ENCODE peak calls at places on chromosome 4, in four cellular contexts. I is HL-60, Q is GM12878, S is K562. X is an unnamed sample.

GRCh38 chr4:22474636-22475310 is 41.1 kb downstream of the ADGRA3 start:
- DNase-seq in I (no peak), Q (no peak), S (no peak), X (no peak)

GRCh38 chr4:52751349-52751911 is at the start of gene ERVMER34-1:
- DNase-seq in I (no peak), Q (no peak), S (peak), X (no peak)

GRCh38 chr4:37597019-37597418 is 89.2 kb downstream of the RELL1 start:
- DNase-seq in I (no peak), Q (no peak), S (no peak), X (no peak)

GRCh38 chr4:38424171-38424871 is 239.7 kb upstream of the KLF3 start:
- DNase-seq in I (no peak), Q (no peak), S (no peak), X (no peak)

GRCh38 chr4:47465008-47465407 is 1.5 kb upstream of the COMMD8 start:
- DNase-seq in I (peak), Q (peak), S (no peak), X (peak)

GRCh38 chr4:55183926-55184599 is 58.7 kb upstream of the KDR start:
- DNase-seq in I (no peak), Q (no peak), S (no peak), X (no peak)

GRCh38 chr4:152598454-152598853 is 62.6 kb upstream of the FBXW7 start:
- DNase-seq in I (no peak), Q (no peak), S (no peak), X (no peak)

GRCh38 chr4:14415146-14415545 is 587.1 kb upstream of the CPEB2 start:
- DNase-seq in I (no peak), Q (no peak), S (no peak), X (no peak)

GRCh38 chr4:37561803-37562207 is 124.4 kb downstream of the RELL1 start:
- DNase-seq in I (no peak), Q (peak), S (peak), X (no peak)

GRCh38 chr4:16991455-16991854 is 93.0 kb upstream of the LDB2 start:
- DNase-seq in I (no peak), Q (no peak), S (no peak), X (no peak)

GRCh38 chr4:139890810-139891209 is 225.2 kb downstream of the MGST2 start:
- DNase-seq in I (peak), Q (no peak), S (no peak), X (no peak)

GRCh38 chr4:88610771-88611170 is 18.5 kb downstream of the HERC3 start:
- DNase-seq in I (no peak), Q (no peak), S (no peak), X (no peak)

GRCh38 chr4:101055392-101055791 is 291.9 kb downstream of the PPP3CA start:
- DNase-seq in I (no peak), Q (no peak), S (no peak), X (no peak)

GRCh38 chr4:166128452-166128851 is 255.4 kb downstream of the TLL1 start:
- DNase-seq in I (no peak), Q (no peak), S (no peak), X (no peak)

GRCh38 chr4:100113732-100114131 is 76.5 kb downstream of the DDIT4L start:
- DNase-seq in I (no peak), Q (no peak), S (no peak), X (no peak)

GRCh38 chr4:18733956-18734872 is 712.7 kb upstream of the LCORL start:
- DNase-seq in I (no peak), Q (no peak), S (no peak), X (no peak)

GRCh38 chr4:8048856-8049686 is 109.4 kb upstream of the AFAP1 start:
- DNase-seq in I (no peak), Q (no peak), S (no peak), X (no peak)

GRCh38 chr4:4425119-4425690 is 38.3 kb downstream of the NSG1 start:
- DNase-seq in I (no peak), Q (no peak), S (no peak), X (no peak)

GRCh38 chr4:153326513-153326912 is 18.0 kb upstream of the MND1 start:
- DNase-seq in I (no peak), Q (no peak), S (no peak), X (no peak)

DNA sequence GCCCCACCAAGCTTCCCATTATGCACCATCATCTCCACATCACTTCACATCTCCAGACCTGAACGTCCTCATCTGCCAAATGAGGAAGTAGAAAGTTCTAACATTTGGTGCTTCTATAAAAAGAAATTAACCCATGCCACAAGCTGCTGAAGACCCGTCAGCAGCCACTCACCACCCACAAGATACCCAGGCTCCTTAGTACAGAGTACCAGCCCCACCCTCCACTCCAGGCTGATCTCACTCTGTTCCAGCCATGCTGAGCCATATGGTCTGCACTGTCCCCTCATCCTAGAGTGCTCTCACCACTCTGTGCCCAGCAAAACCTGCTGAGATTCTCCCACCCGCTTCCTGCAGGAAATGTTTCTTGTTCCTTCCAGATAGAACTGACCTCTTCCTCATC is 240.8 kb upstream of the PPARGC1A start:
- DNase-seq in I (no peak), Q (no peak), S (no peak), X (no peak)
- TF ChIP-seq SPI1 in I (no peak), Q (no peak), S (no peak), X (no peak)

GRCh38 chr4:71212216-71212615 is 126.6 kb upstream of the SLC4A4 start:
- DNase-seq in I (no peak), Q (no peak), S (no peak), X (no peak)
- TF ChIP-seq SPI1 in I (no peak), Q (no peak), S (no peak), X (no peak)

DNA sequence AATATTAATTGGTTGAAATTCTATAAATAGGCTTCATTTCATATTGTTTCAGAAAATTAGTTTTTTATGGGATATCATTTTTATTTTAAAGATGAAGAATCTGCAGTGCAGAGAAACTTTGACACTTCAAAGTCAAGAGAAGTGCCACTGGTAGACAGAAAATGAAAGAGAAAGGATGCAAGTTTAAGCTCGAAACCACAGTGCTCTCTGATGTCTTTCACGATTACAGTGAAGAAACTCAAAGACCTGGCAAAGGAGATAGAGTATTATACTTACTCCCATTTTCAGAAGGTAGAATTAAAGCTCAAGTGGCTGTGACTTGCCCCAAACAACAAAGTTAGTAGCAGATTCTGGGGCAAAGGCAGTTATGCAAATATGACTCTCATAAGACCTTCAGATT is 745.4 kb downstream of the TECRL start:
- DNase-seq in I (no peak), Q (peak), S (no peak), X (no peak)
- TF ChIP-seq SPI1 in I (no peak), Q (no peak), S (no peak), X (no peak)

GRCh38 chr4:113384600-113384999 is 335.1 kb downstream of the ANK2 start:
- DNase-seq in I (no peak), Q (no peak), S (no peak), X (no peak)

GRCh38 chr4:113385500-113385899 is 336.0 kb downstream of the ANK2 start:
- DNase-seq in I (no peak), Q (no peak), S (no peak), X (no peak)

GRCh38 chr4:113382704-113383103 is 333.3 kb downstream of the ANK2 start:
- DNase-seq in I (no peak), Q (no peak), S (no peak), X (no peak)

GRCh38 chr4:113378836-113379235 is 329.4 kb downstream of the ANK2 start:
- DNase-seq in I (no peak), Q (no peak), S (no peak), X (no peak)

GRCh38 chr4:113383111-113383785 is 333.8 kb downstream of the ANK2 start:
- DNase-seq in I (no peak), Q (no peak), S (no peak), X (no peak)
- TF ChIP-seq SPI1 in I (no peak), Q (no peak), S (no peak), X (no peak)

GRCh38 chr4:112002301-112002700 is 143.0 kb upstream of the FAM241A start:
- DNase-seq in I (no peak), Q (no peak), S (no peak), X (no peak)
- TF ChIP-seq SPI1 in I (no peak), Q (no peak), S (no peak), X (no peak)

GRCh38 chr4:150280081-150280950 is 202.1 kb downstream of the DCLK2 start:
- DNase-seq in I (peak), Q (no peak), S (no peak), X (no peak)
- TF ChIP-seq SPI1 in I (no peak), Q (no peak), S (no peak), X (no peak)